ENCODE peak calls at places on chromosomes 7 and 10, in five cellular contexts. One of them, this sample, is unnamed.

GRCh38 chr10:44089671-44090070 is 295.2 kb downstream of the CXCL12 start:
- DNase-seq in SK-N-SH: no peak
- DNase-seq in IMR-90: no peak
- DNase-seq in GM12878: no peak
- DNase-seq in K562: no peak
- DNase-seq in this sample: no peak

GRCh38 chr7:91314591-91315323 is 50.5 kb downstream of the FZD1 start:
- DNase-seq in SK-N-SH: no peak
- DNase-seq in IMR-90: no peak
- DNase-seq in GM12878: no peak
- DNase-seq in K562: no peak
- DNase-seq in this sample: no peak

GRCh38 chr7:28203498-28204240 is 23.1 kb upstream of the JAZF1 start:
- DNase-seq in SK-N-SH: no peak
- DNase-seq in IMR-90: no peak
- DNase-seq in GM12878: no peak
- DNase-seq in K562: no peak
- DNase-seq in this sample: no peak

GRCh38 chr10:114045738-114046458 is 2.2 kb downstream of the ADRB1 start:
- DNase-seq in SK-N-SH: no peak
- DNase-seq in IMR-90: no peak
- DNase-seq in GM12878: no peak
- DNase-seq in K562: no peak
- DNase-seq in this sample: no peak

GRCh38 chr7:11319491-11320274 is 346.0 kb downstream of the PHF14 start:
- DNase-seq in SK-N-SH: no peak
- DNase-seq in IMR-90: no peak
- DNase-seq in GM12878: no peak
- DNase-seq in K562: no peak
- DNase-seq in this sample: no peak

GRCh38 chr10:44201656-44202055 is 183.2 kb downstream of the CXCL12 start:
- DNase-seq in SK-N-SH: no peak
- DNase-seq in IMR-90: no peak
- DNase-seq in GM12878: no peak
- DNase-seq in K562: no peak
- DNase-seq in this sample: no peak

GRCh38 chr7:75534727-75535307 is 42.7 kb downstream of the SPDYE5 start:
- DNase-seq in SK-N-SH: no peak
- DNase-seq in IMR-90: peak; percentile 85
- DNase-seq in GM12878: peak; percentile 35
- DNase-seq in K562: peak; percentile 8
- DNase-seq in this sample: no peak

GRCh38 chr10:91798736-91799579 is 732 bp downstream of the TNKS2 start:
- DNase-seq in SK-N-SH: no peak
- DNase-seq in IMR-90: peak; percentile 50
- DNase-seq in GM12878: no peak
- DNase-seq in K562: no peak
- DNase-seq in this sample: peak; percentile 28

GRCh38 chr10:16992611-16993119 is 136.9 kb downstream of the CUBN start:
- DNase-seq in SK-N-SH: no peak
- DNase-seq in IMR-90: no peak
- DNase-seq in GM12878: no peak
- DNase-seq in K562: no peak
- DNase-seq in this sample: no peak

GRCh38 chr10:77504196-77504869 is 133.3 kb downstream of the KCNMA1 start:
- DNase-seq in SK-N-SH: no peak
- DNase-seq in IMR-90: peak; percentile 76
- DNase-seq in GM12878: no peak
- DNase-seq in K562: no peak
- DNase-seq in this sample: no peak

GRCh38 chr7:83996879-83997278 is 197.7 kb downstream of the SEMA3A start:
- DNase-seq in SK-N-SH: no peak
- DNase-seq in IMR-90: peak; percentile 31
- DNase-seq in GM12878: no peak
- DNase-seq in K562: no peak
- DNase-seq in this sample: no peak

GRCh38 chr10:119412831-119413737 is 129.4 kb downstream of the RGS10 start:
- DNase-seq in SK-N-SH: peak; percentile 87
- DNase-seq in IMR-90: peak; percentile 72
- DNase-seq in GM12878: no peak
- DNase-seq in K562: no peak
- DNase-seq in this sample: peak; percentile 34

GRCh38 chr7:81775560-81775959 is 5.7 kb upstream of the HGF start:
- DNase-seq in SK-N-SH: no peak
- DNase-seq in IMR-90: no peak
- DNase-seq in GM12878: no peak
- DNase-seq in K562: no peak
- DNase-seq in this sample: no peak

GRCh38 chr7:66522518-66522917 is 106.2 kb upstream of the KCTD7 start:
- DNase-seq in SK-N-SH: peak; percentile 55
- DNase-seq in IMR-90: no peak
- DNase-seq in GM12878: no peak
- DNase-seq in K562: no peak
- DNase-seq in this sample: no peak

GRCh38 chr10:6802762-6803428 is 222.8 kb upstream of the PRKCQ start:
- DNase-seq in SK-N-SH: no peak
- DNase-seq in IMR-90: no peak
- DNase-seq in GM12878: no peak
- DNase-seq in K562: no peak
- DNase-seq in this sample: no peak

GRCh38 chr7:39587393-39587792 is 21.2 kb downstream of the YAE1 start:
- DNase-seq in SK-N-SH: no peak
- DNase-seq in IMR-90: peak; percentile 55
- DNase-seq in GM12878: no peak
- DNase-seq in K562: no peak
- DNase-seq in this sample: no peak

GRCh38 chr10:71213127-71213616 is 802 bp downstream of the UNC5B start:
- DNase-seq in SK-N-SH: peak; percentile 61
- DNase-seq in IMR-90: peak; percentile 84
- DNase-seq in GM12878: no peak
- DNase-seq in K562: no peak
- DNase-seq in this sample: no peak

GRCh38 chr10:116270691-116271592 is 2.1 kb downstream of the GFRA1 start:
- DNase-seq in SK-N-SH: peak; percentile 73
- DNase-seq in IMR-90: peak; percentile 4
- DNase-seq in GM12878: no peak
- DNase-seq in K562: no peak
- DNase-seq in this sample: no peak

GRCh38 chr10:97053285-97053684 is 132.5 kb downstream of the SLIT1 start:
- DNase-seq in SK-N-SH: peak; percentile 60
- DNase-seq in IMR-90: no peak
- DNase-seq in GM12878: no peak
- DNase-seq in K562: no peak
- DNase-seq in this sample: no peak

GRCh38 chr7:135918134-135918533 is 59.0 kb downstream of the MTPN start:
- DNase-seq in SK-N-SH: no peak
- DNase-seq in IMR-90: no peak
- DNase-seq in GM12878: no peak
- DNase-seq in K562: no peak
- DNase-seq in this sample: no peak

GRCh38 chr7:128081351-128081750 is 50.1 kb upstream of the LRRC4 start:
- DNase-seq in SK-N-SH: no peak
- DNase-seq in IMR-90: no peak
- DNase-seq in GM12878: no peak
- DNase-seq in K562: no peak
- DNase-seq in this sample: no peak

GRCh38 chr7:19117081-19117869 is at the start of gene TWIST1:
- DNase-seq in SK-N-SH: peak; percentile 96
- DNase-seq in IMR-90: peak; percentile 94
- DNase-seq in GM12878: no peak
- DNase-seq in K562: no peak
- DNase-seq in this sample: no peak

GRCh38 chr7:18475488-18475887 is 20.1 kb upstream of the HDAC9 start:
- DNase-seq in SK-N-SH: no peak
- DNase-seq in IMR-90: no peak
- DNase-seq in GM12878: no peak
- DNase-seq in K562: no peak
- DNase-seq in this sample: no peak

GRCh38 chr7:71659622-71660021 is 527.7 kb downstream of the GALNT17 start:
- DNase-seq in SK-N-SH: no peak
- DNase-seq in IMR-90: no peak
- DNase-seq in GM12878: no peak
- DNase-seq in K562: no peak
- DNase-seq in this sample: no peak

GRCh38 chr10:124091646-124092269 is 1.6 kb downstream of the CHST15 start:
- DNase-seq in SK-N-SH: peak; percentile 73
- DNase-seq in IMR-90: no peak
- DNase-seq in GM12878: no peak
- DNase-seq in K562: no peak
- DNase-seq in this sample: no peak

GRCh38 chr10:114713525-114713924 is 55.5 kb upstream of the ABLIM1 start:
- DNase-seq in SK-N-SH: no peak
- DNase-seq in IMR-90: no peak
- DNase-seq in GM12878: no peak
- DNase-seq in K562: no peak
- DNase-seq in this sample: no peak

GRCh38 chr10:100969175-100970075 is at the start of gene SEMA4G:
- DNase-seq in SK-N-SH: peak; percentile 97
- DNase-seq in IMR-90: peak; percentile 12
- DNase-seq in GM12878: no peak
- DNase-seq in K562: peak; percentile 83
- DNase-seq in this sample: peak; percentile 80

GRCh38 chr7:47492720-47493119 is 89.2 kb downstream of the TNS3 start:
- DNase-seq in SK-N-SH: no peak
- DNase-seq in IMR-90: no peak
- DNase-seq in GM12878: no peak
- DNase-seq in K562: no peak
- DNase-seq in this sample: no peak

GRCh38 chr10:132585732-132586722 is 48.4 kb downstream of the INPP5A start:
- DNase-seq in SK-N-SH: no peak
- DNase-seq in IMR-90: no peak
- DNase-seq in GM12878: no peak
- DNase-seq in K562: no peak
- DNase-seq in this sample: no peak

GRCh38 chr7:65804887-65805286 is 68.0 kb upstream of the VKORC1L1 start:
- DNase-seq in SK-N-SH: no peak
- DNase-seq in IMR-90: no peak
- DNase-seq in GM12878: no peak
- DNase-seq in K562: no peak
- DNase-seq in this sample: no peak

GRCh38 chr7:158354861-158355260 is 232.8 kb downstream of the PTPRN2 start:
- DNase-seq in SK-N-SH: no peak
- DNase-seq in IMR-90: no peak
- DNase-seq in GM12878: no peak
- DNase-seq in K562: no peak
- DNase-seq in this sample: no peak

GRCh38 chr7:116984917-116985316 is 31.6 kb downstream of the ST7 start:
- DNase-seq in SK-N-SH: peak; percentile 52
- DNase-seq in IMR-90: peak; percentile 28
- DNase-seq in GM12878: no peak
- DNase-seq in K562: peak; percentile 66
- DNase-seq in this sample: peak; percentile 27

GRCh38 chr10:25068152-25069058 is 52.0 kb downstream of the THNSL1 start:
- DNase-seq in SK-N-SH: no peak
- DNase-seq in IMR-90: peak; percentile 84
- DNase-seq in GM12878: no peak
- DNase-seq in K562: no peak
- DNase-seq in this sample: peak; percentile 66
- TF ChIP-seq MXI1 in SK-N-SH: no peak
- TF ChIP-seq MXI1 in IMR-90: no peak
- TF ChIP-seq MXI1 in GM12878: no peak
- TF ChIP-seq MXI1 in K562: no peak
- TF ChIP-seq MXI1 in this sample: no peak

GRCh38 chr10:121662531-121662930 is 64.3 kb upstream of the FGFR2 start:
- DNase-seq in SK-N-SH: no peak
- DNase-seq in IMR-90: no peak
- DNase-seq in GM12878: no peak
- DNase-seq in K562: no peak
- DNase-seq in this sample: no peak

GRCh38 chr10:121665809-121666208 is 67.6 kb upstream of the FGFR2 start:
- DNase-seq in SK-N-SH: no peak
- DNase-seq in IMR-90: no peak
- DNase-seq in GM12878: no peak
- DNase-seq in K562: no peak
- DNase-seq in this sample: no peak

GRCh38 chr10:121661451-121661851 is 63.2 kb upstream of the FGFR2 start:
- DNase-seq in SK-N-SH: no peak
- DNase-seq in IMR-90: no peak
- DNase-seq in GM12878: no peak
- DNase-seq in K562: no peak
- DNase-seq in this sample: no peak

GRCh38 chr10:121664671-121665070 is 66.4 kb upstream of the FGFR2 start:
- DNase-seq in SK-N-SH: no peak
- DNase-seq in IMR-90: no peak
- DNase-seq in GM12878: no peak
- DNase-seq in K562: no peak
- DNase-seq in this sample: no peak

GRCh38 chr10:121662945-121663917 is 65.0 kb upstream of the FGFR2 start:
- DNase-seq in SK-N-SH: peak; percentile 64
- DNase-seq in IMR-90: no peak
- DNase-seq in GM12878: no peak
- DNase-seq in K562: peak; percentile 30
- DNase-seq in this sample: no peak
- TF ChIP-seq MXI1 in SK-N-SH: no peak
- TF ChIP-seq MXI1 in IMR-90: no peak
- TF ChIP-seq MXI1 in GM12878: no peak
- TF ChIP-seq MXI1 in K562: no peak
- TF ChIP-seq MXI1 in this sample: no peak

GRCh38 chr7:67743501-67743900 is 746.9 kb downstream of the TYW1 start:
- DNase-seq in SK-N-SH: no peak
- DNase-seq in IMR-90: no peak
- DNase-seq in GM12878: no peak
- DNase-seq in K562: no peak
- DNase-seq in this sample: no peak

GRCh38 chr7:67738145-67738544 is 741.5 kb downstream of the TYW1 start:
- DNase-seq in SK-N-SH: no peak
- DNase-seq in IMR-90: no peak
- DNase-seq in GM12878: no peak
- DNase-seq in K562: no peak
- DNase-seq in this sample: no peak

GRCh38 chr7:67738958-67739357 is 742.3 kb downstream of the TYW1 start:
- DNase-seq in SK-N-SH: no peak
- DNase-seq in IMR-90: no peak
- DNase-seq in GM12878: no peak
- DNase-seq in K562: no peak
- DNase-seq in this sample: no peak
- TF ChIP-seq MXI1 in SK-N-SH: no peak
- TF ChIP-seq MXI1 in IMR-90: no peak
- TF ChIP-seq MXI1 in GM12878: no peak
- TF ChIP-seq MXI1 in K562: no peak
- TF ChIP-seq MXI1 in this sample: no peak

GRCh38 chr10:72953687-72954086 is 919 bp downstream of the PLA2G12B start:
- DNase-seq in SK-N-SH: peak; percentile 27
- DNase-seq in IMR-90: no peak
- DNase-seq in GM12878: no peak
- DNase-seq in K562: no peak
- DNase-seq in this sample: peak; percentile 21
- TF ChIP-seq MXI1 in SK-N-SH: no peak
- TF ChIP-seq MXI1 in IMR-90: no peak
- TF ChIP-seq MXI1 in GM12878: no peak
- TF ChIP-seq MXI1 in K562: no peak
- TF ChIP-seq MXI1 in this sample: no peak

GRCh38 chr10:5585517-5586222 is 60.9 kb downstream of the CALML3 start:
- DNase-seq in SK-N-SH: no peak
- DNase-seq in IMR-90: no peak
- DNase-seq in GM12878: no peak
- DNase-seq in K562: no peak
- DNase-seq in this sample: peak; percentile 31
- TF ChIP-seq MXI1 in SK-N-SH: no peak
- TF ChIP-seq MXI1 in IMR-90: no peak
- TF ChIP-seq MXI1 in GM12878: no peak
- TF ChIP-seq MXI1 in K562: no peak
- TF ChIP-seq MXI1 in this sample: no peak

GRCh38 chr10:99966306-99966705 is 43.4 kb downstream of the DNMBP start:
- DNase-seq in SK-N-SH: peak; percentile 19
- DNase-seq in IMR-90: peak; percentile 78
- DNase-seq in GM12878: no peak
- DNase-seq in K562: no peak
- DNase-seq in this sample: no peak
- TF ChIP-seq MXI1 in SK-N-SH: no peak
- TF ChIP-seq MXI1 in IMR-90: no peak
- TF ChIP-seq MXI1 in GM12878: no peak
- TF ChIP-seq MXI1 in K562: no peak
- TF ChIP-seq MXI1 in this sample: no peak

This sample was measured in HepG2.